ENCODE peak calls at places on chromosomes 2 and 18, in nine cellular contexts. W is adrenal gland, P is mesenchymal stem cell, K is spleen, B is H7, E is mesendoderm, G is mammary epithelial cell, A is H1, M is neuronal stem cell. S is an unnamed sample.

GRCh38 chr2:161905389-161906046 is 168.5 kb downstream of the DPP4 start:
- DNase-seq in W (no peak), P (no peak), K (peak), B (no peak), E (no peak), G (peak), A (no peak), M (no peak), S (peak)

GRCh38 chr2:190862591-190862991 is 18.0 kb upstream of the GLS start:
- DNase-seq in W (no peak), P (peak), K (no peak), B (no peak), E (no peak), G (peak), A (no peak), M (no peak), S (peak)

GRCh38 chr18:76823574-76823973 is 1.2 kb downstream of the ZNF236 start:
- DNase-seq in W (peak), P (peak), K (peak), B (peak), E (peak), G (no peak), A (no peak), M (peak), S (no peak)

GRCh38 chr2:223072826-223073225 is 20.8 kb downstream of the KCNE4 start:
- DNase-seq in W (no peak), P (no peak), K (no peak), B (no peak), E (no peak), G (no peak), A (no peak), M (no peak), S (no peak)

GRCh38 chr2:190809139-190809764 is 71.4 kb upstream of the GLS start:
- DNase-seq in W (no peak), P (peak), K (no peak), B (no peak), E (no peak), G (peak), A (no peak), M (no peak), S (no peak)

GRCh38 chr2:64609229-64609994 is 44.3 kb downstream of the SERTAD2 start:
- DNase-seq in W (peak), P (peak), K (peak), B (peak), E (peak), G (no peak), A (no peak), M (no peak), S (peak)

GRCh38 chr2:51782874-51783765 is 751.2 kb upstream of the NRXN1 start:
- DNase-seq in W (no peak), P (no peak), K (no peak), B (no peak), E (no peak), G (peak), A (no peak), M (no peak), S (no peak)

GRCh38 chr18:48548921-48549320 is 10.1 kb downstream of the CTIF start:
- DNase-seq in W (no peak), P (no peak), K (no peak), B (no peak), E (no peak), G (no peak), A (no peak), M (no peak), S (no peak)

GRCh38 chr2:71934595-71935263 is 212.9 kb downstream of the CYP26B1 start:
- DNase-seq in W (peak), P (no peak), K (peak), B (peak), E (peak), G (no peak), A (no peak), M (no peak), S (peak)

GRCh38 chr18:74172697-74173433 is 24.5 kb downstream of the TIMM21 start:
- DNase-seq in W (no peak), P (no peak), K (no peak), B (no peak), E (no peak), G (no peak), A (no peak), M (no peak), S (no peak)

GRCh38 chr18:74166397-74166796 is 18.1 kb downstream of the TIMM21 start:
- DNase-seq in W (no peak), P (no peak), K (no peak), B (no peak), E (no peak), G (no peak), A (no peak), M (no peak), S (peak)

GRCh38 chr18:74175658-74176057 is 27.3 kb downstream of the TIMM21 start:
- DNase-seq in W (no peak), P (no peak), K (no peak), B (no peak), E (no peak), G (no peak), A (no peak), M (no peak), S (no peak)

GRCh38 chr18:74173434-74173750 is 25.1 kb downstream of the TIMM21 start:
- DNase-seq in W (no peak), P (no peak), K (no peak), B (no peak), E (no peak), G (no peak), A (no peak), M (no peak), S (no peak)

DNA sequence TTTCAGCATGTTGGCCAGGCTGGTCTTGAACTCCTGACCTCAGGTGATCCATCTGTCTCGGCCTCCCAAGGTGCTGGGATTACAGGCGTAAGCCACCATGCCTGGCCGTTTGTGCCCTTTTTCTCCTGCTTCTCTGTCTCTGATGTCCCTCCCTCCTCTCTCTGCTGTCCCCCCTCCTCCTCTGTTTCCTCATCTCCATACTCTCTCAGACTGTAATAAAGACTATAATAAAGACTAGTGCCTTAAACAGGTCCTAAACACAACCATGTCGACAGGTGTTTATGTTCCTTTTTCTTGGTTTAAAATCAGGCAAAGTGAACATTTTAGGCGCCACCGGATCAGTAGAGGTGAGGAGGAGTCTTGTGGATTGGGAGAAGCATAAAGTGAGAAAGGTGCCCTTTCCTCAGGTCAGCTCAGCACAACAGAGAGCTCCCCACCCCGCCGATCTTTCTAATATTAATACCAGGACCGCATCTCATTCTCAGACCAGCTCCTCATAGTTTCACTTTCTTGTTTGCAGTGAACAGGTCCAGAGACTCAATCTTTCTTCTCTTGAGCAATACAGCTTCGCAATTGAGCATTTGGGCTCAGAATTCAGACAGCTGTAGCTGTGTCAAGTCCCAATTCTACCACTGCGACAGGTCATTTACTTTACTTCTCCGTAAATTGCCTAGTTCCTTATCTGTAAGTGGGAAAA is 23.7 kb downstream of the TIMM21 start:
- DNase-seq in W (no peak), P (no peak), K (no peak), B (no peak), E (no peak), G (no peak), A (no peak), M (no peak), S (no peak)
- H3K4me3 ChIP-seq in W (no peak), P (peak), K (no peak), B (no peak), E (no peak), G (no peak), A (no peak), M (no peak), S (no peak)

GRCh38 chr18:53115876-53116585 is 776.0 kb downstream of the DCC start:
- DNase-seq in W (no peak), P (no peak), K (no peak), B (no peak), E (peak), G (no peak), A (no peak), M (no peak), S (no peak)
- H3K4me3 ChIP-seq in W (no peak), P (peak), K (no peak), B (no peak), E (no peak), G (no peak), A (no peak), M (no peak), S (no peak)

GRCh38 chr18:44758821-44759624 is 78.3 kb downstream of the SETBP1 start:
- DNase-seq in W (no peak), P (no peak), K (no peak), B (no peak), E (no peak), G (no peak), A (no peak), M (no peak), S (no peak)
- H3K4me3 ChIP-seq in W (no peak), P (no peak), K (no peak), B (no peak), E (no peak), G (no peak), A (no peak), M (no peak), S (no peak)

GRCh38 chr2:47038656-47039501 is 116.2 kb downstream of the STPG4 start:
- DNase-seq in W (no peak), P (peak), K (no peak), B (no peak), E (no peak), G (no peak), A (no peak), M (no peak), S (peak)
- H3K4me3 ChIP-seq in W (no peak), P (no peak), K (no peak), B (no peak), E (no peak), G (no peak), A (no peak), M (no peak), S (no peak)

GRCh38 chr18:4631239-4631638 is 176.1 kb upstream of the DLGAP1 start:
- DNase-seq in W (no peak), P (no peak), K (no peak), B (peak), E (peak), G (no peak), A (no peak), M (no peak), S (no peak)
- H3K4me3 ChIP-seq in W (no peak), P (no peak), K (no peak), B (no peak), E (no peak), G (no peak), A (no peak), M (no peak), S (no peak)

DNA sequence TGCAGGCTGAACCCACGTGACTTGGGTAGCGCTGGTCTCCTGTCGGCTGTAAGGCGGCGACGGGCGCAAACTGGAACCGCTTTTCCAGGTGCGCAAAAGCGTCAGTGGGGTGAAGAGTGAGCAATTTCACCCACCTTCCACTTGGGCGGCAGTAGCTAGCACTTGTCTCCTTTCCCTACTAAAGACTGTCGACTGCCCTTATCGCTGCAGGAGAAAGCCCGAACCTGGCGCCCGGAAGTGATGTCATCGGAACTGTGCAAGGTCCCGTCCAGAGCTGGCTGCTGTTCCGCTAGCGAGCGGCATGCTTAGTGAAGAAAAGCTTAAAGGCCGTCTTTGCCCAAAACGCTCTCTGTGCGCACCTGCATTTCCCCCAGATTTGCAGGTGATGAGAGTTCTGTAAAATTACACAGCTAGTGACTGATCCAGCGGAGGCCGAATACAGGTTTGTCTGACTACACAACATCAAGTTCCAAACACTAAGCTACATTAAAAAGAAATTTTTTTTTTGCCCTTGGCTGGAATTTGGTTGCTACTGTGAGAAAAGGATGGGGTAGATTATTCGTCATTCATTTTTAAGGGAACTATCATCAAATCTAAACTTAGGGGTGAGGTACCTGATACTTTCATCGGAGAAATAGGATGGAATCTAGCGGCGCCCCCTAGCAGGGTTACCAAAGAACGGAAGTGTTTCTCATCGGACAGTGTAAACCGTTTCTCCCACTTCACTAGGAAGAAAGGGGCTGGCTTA is at the start of gene OSGEPL1:
- DNase-seq in W (peak), P (peak), K (peak), B (peak), E (peak), G (peak), A (peak), M (peak), S (peak)
- H3K4me3 ChIP-seq in W (peak), P (peak), K (peak), B (peak), E (peak), G (peak), A (peak), M (peak), S (peak)

DNA sequence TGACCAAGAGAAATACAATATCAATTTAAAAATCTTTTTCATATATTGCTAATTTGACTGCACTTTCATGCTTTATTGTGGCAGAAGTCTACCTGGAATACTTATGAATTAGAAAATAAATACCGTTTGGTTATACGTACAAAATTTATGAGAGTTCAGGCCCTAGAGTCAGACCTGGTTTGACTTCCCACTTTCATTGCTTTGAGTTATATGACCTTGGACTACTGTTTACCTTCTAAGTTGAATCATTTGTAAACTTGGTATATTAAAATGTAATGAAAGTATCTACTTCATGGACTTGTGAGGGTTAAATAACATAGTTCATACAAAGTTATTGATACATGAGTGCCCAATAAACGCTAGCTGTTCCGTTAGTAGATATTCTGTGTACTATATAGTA is 12.0 kb downstream of the VAPA start:
- DNase-seq in W (no peak), P (no peak), K (no peak), B (no peak), E (no peak), G (no peak), A (no peak), M (no peak), S (no peak)
- H3K4me3 ChIP-seq in W (no peak), P (no peak), K (no peak), B (no peak), E (no peak), G (no peak), A (no peak), M (no peak), S (no peak)

GRCh38 chr2:74919827-74920226 is 38.6 kb upstream of the POLE4 start:
- DNase-seq in W (peak), P (peak), K (peak), B (peak), E (peak), G (peak), A (peak), M (peak), S (peak)
- H3K4me3 ChIP-seq in W (no peak), P (peak), K (no peak), B (peak), E (no peak), G (peak), A (peak), M (peak), S (peak)